ENCODE peak calls at places on chromosomes 11 and 22, in four cellular contexts. Y is hypothalamus; L is activated CD4-positive, alpha-beta memory T cell treated with anti-CD3 and anti-CD28 coated beads, Interleukin-2, amount 10 ng/mL, durations not matched to agents 7 days and 5 days; S is activated effector memory CD4-positive, alpha-beta T cell treated with Interleukin-2 at 50 U/mL for 16 hours. T is an unnamed sample.
A peak's percentile ranks its signal among the peaks of the same experiment; 100 is the strongest.

GRCh38 chr11:45894555-45895247 is 9.2 kb downstream of the MAPK8IP1 start:
- DNase-seq in Y (no peak), L (no peak), S (no peak), T (no peak)

GRCh38 chr11:122202951-122203456 is 87.0 kb upstream of the BLID start:
- DNase-seq in Y (peak; percentile 76), L (peak; percentile 35), S (no peak), T (peak; percentile 85)

GRCh38 chr11:58933661-58934060 is 5.6 kb upstream of the GLYATL1 start:
- DNase-seq in Y (no peak), L (no peak), S (no peak), T (no peak)

GRCh38 chr11:84558085-84558905 is 1068.8 kb downstream of the DLG2 start:
- DNase-seq in Y (peak; percentile 16), L (no peak), S (no peak), T (peak; percentile 32)

GRCh38 chr11:133070053-133070713 is 462.1 kb downstream of the OPCML start:
- DNase-seq in Y (no peak), L (no peak), S (no peak), T (no peak)

GRCh38 chr11:10770626-10771254 is 19.7 kb downstream of the CTR9 start:
- DNase-seq in Y (peak; percentile 50), L (no peak), S (no peak), T (peak; percentile 72)

GRCh38 chr22:27798526-27799333 is 2.8 kb downstream of the MN1 start:
- DNase-seq in Y (no peak), L (no peak), S (no peak), T (no peak)

GRCh38 chr11:75583710-75584658 is 21.9 kb downstream of the SERPINH1 start:
- DNase-seq in Y (peak; percentile 53), L (peak; percentile 25), S (no peak), T (peak; percentile 85)

GRCh38 chr11:65500262-65501004 is 1.6 kb downstream of the MALAT1 start:
- DNase-seq in Y (peak; percentile 28), L (peak; percentile 57), S (no peak), T (no peak)

GRCh38 chr11:116225236-116225635 is 547.6 kb downstream of the BUD13 start:
- DNase-seq in Y (no peak), L (no peak), S (no peak), T (peak; percentile 35)

GRCh38 chr11:86592047-86592564 is 80.3 kb downstream of the ME3 start:
- DNase-seq in Y (no peak), L (no peak), S (no peak), T (no peak)

GRCh38 chr11:2306971-2307732 is 5.3 kb downstream of the TSPAN32 start:
- DNase-seq in Y (no peak), L (no peak), S (no peak), T (no peak)

GRCh38 chr22:48753752-48754517 is 1073.7 kb downstream of the BRD1 start:
- DNase-seq in Y (no peak), L (peak; percentile 2), S (no peak), T (no peak)

GRCh38 chr22:21665047-21665851 is 563 bp upstream of the PPIL2 start:
- DNase-seq in Y (no peak), L (no peak), S (no peak), T (no peak)

GRCh38 chr11:114209904-114210303 is 86.3 kb upstream of the NNMT start:
- DNase-seq in Y (no peak), L (no peak), S (no peak), T (no peak)

T was measured in iPS-NIHi11.